ENCODE peak calls at places on chromosomes 6 and 20, in seven cellular contexts. V, I, O, R, S, K and Q are unnamed samples. For H3K9me3 and H3K27me3, the result is how much of the 10 kb centered on the place peaks cover.

GRCh38 chr6:44264154-44265002 is 973 bp downstream of the NFKBIE start:
- DNase-seq in V (no peak), I (no peak), O (peak), R (no peak), S (no peak), K (peak), Q (no peak)

GRCh38 chr20:39954585-39954984 is 734.5 kb downstream of the MAFB start:
- DNase-seq in V (no peak), I (no peak), O (no peak), R (no peak), S (no peak), K (no peak), Q (no peak)

GRCh38 chr6:51614725-51615124 is 472.7 kb downstream of the PKHD1 start:
- DNase-seq in V (no peak), I (no peak), O (no peak), R (no peak), S (no peak), K (no peak), Q (no peak)

GRCh38 chr20:33119725-33120720 is 40.6 kb downstream of the BPIFB4 start:
- DNase-seq in V (no peak), I (no peak), O (no peak), R (no peak), S (no peak), K (no peak), Q (no peak)

GRCh38 chr6:147530132-147531060 is 21.9 kb downstream of the SAMD5 start:
- DNase-seq in V (no peak), I (no peak), O (no peak), R (no peak), S (no peak), K (no peak), Q (peak)

GRCh38 chr20:40562031-40562430 is 127.0 kb downstream of the MAFB start:
- DNase-seq in V (peak), I (no peak), O (no peak), R (no peak), S (no peak), K (no peak), Q (no peak)

GRCh38 chr6:122491915-122492537 is 20.4 kb upstream of the SERINC1 start:
- DNase-seq in V (peak), I (peak), O (peak), R (peak), S (peak), K (peak), Q (peak)

GRCh38 chr20:20083796-20084195 is 31.5 kb downstream of the CFAP61 start:
- DNase-seq in V (peak), I (no peak), O (no peak), R (no peak), S (peak), K (no peak), Q (no peak)

GRCh38 chr6:46637145-46637544 is 15.5 kb downstream of the CYP39A1 start:
- DNase-seq in V (peak), I (no peak), O (no peak), R (no peak), S (no peak), K (no peak), Q (no peak)

GRCh38 chr6:154733610-154734379 is 579 bp downstream of the SCAF8 start:
- DNase-seq in V (peak), I (peak), O (peak), R (peak), S (peak), K (peak), Q (peak)

GRCh38 chr6:122746708-122747107 is 32.8 kb upstream of the FABP7 start:
- DNase-seq in V (no peak), I (no peak), O (no peak), R (no peak), S (no peak), K (no peak), Q (no peak)

GRCh38 chr20:31406115-31406514 is at the start of gene DEFB121:
- DNase-seq in V (no peak), I (peak), O (no peak), R (no peak), S (no peak), K (no peak), Q (no peak)
- H3K9me3 ChIP-seq in V (under half), I (under half), O (under half), R (under half), S (under half), K (under half), Q (under half)

GRCh38 chr20:51341581-51341980 is 200.9 kb downstream of the NFATC2 start:
- DNase-seq in V (no peak), I (no peak), O (no peak), R (no peak), S (no peak), K (no peak), Q (no peak)

GRCh38 chr20:51340451-51340840 is 202.1 kb downstream of the NFATC2 start:
- DNase-seq in V (no peak), I (no peak), O (no peak), R (no peak), S (no peak), K (no peak), Q (no peak)

GRCh38 chr20:51337126-51337805 is 205.3 kb downstream of the NFATC2 start:
- DNase-seq in V (no peak), I (no peak), O (no peak), R (no peak), S (no peak), K (no peak), Q (no peak)

GRCh38 chr20:51339721-51340450 is 202.6 kb downstream of the NFATC2 start:
- DNase-seq in V (no peak), I (no peak), O (no peak), R (no peak), S (no peak), K (no peak), Q (peak)

GRCh38 chr20:51338692-51339440 is 203.7 kb downstream of the NFATC2 start:
- DNase-seq in V (no peak), I (no peak), O (no peak), R (no peak), S (no peak), K (no peak), Q (no peak)
- H3K27ac ChIP-seq in V (no peak), I (peak), O (no peak), R (no peak), S (no peak), K (no peak), Q (peak)

GRCh38 chr6:111813247-111814162 is 59.7 kb downstream of the FYN start:
- DNase-seq in V (no peak), I (no peak), O (no peak), R (no peak), S (no peak), K (no peak), Q (no peak)

GRCh38 chr6:111812080-111813038 is 60.9 kb downstream of the FYN start:
- DNase-seq in V (no peak), I (no peak), O (no peak), R (no peak), S (no peak), K (no peak), Q (no peak)

GRCh38 chr6:111819458-111819857 is 53.8 kb downstream of the FYN start:
- DNase-seq in V (no peak), I (no peak), O (no peak), R (no peak), S (no peak), K (no peak), Q (no peak)

GRCh38 chr6:111818539-111819226 is 54.6 kb downstream of the FYN start:
- DNase-seq in V (no peak), I (no peak), O (no peak), R (no peak), S (no peak), K (no peak), Q (no peak)

GRCh38 chr6:111817451-111818146 is 55.7 kb downstream of the FYN start:
- DNase-seq in V (no peak), I (no peak), O (no peak), R (no peak), S (no peak), K (no peak), Q (no peak)
- H3K27me3 ChIP-seq in V (under half), I (under half), O (under half), R (under half), S (under half), K (under half), Q (under half)

GRCh38 chr6:156065838-156066237 is 610.2 kb upstream of the NOX3 start:
- DNase-seq in V (no peak), I (no peak), O (no peak), R (no peak), S (no peak), K (no peak), Q (no peak)
- H3K9me3 ChIP-seq in V (under half), I (under half), O (under half), R (under half), S (under half), K (under half), Q (under half)

DNA sequence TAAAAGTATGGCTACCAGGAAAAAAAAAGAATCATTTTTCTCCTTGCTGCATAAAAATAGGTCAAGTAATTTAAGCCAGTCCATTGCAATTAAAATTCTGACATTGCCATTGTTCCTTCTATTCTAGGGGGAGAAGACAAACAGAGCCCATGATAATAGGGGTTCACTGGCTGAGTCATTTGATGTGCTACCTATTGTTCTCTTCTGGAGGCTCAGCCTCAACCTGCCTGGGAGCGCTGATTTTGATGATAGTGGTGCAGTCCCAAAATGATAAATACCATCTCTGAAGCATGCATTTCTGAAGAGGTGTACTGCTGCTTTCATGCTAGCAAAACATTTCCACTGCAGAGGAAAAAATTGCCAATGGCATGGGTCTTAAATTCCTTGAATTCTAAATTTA is 5.8 kb downstream of the CITED2 start:
- DNase-seq in V (no peak), I (no peak), O (no peak), R (no peak), S (no peak), K (no peak), Q (no peak)
- H3K27ac ChIP-seq in V (no peak), I (no peak), O (no peak), R (no peak), S (no peak), K (no peak), Q (no peak)

GRCh38 chr6:110561708-110562107 is 85.3 kb upstream of the SLC22A16 start:
- DNase-seq in V (no peak), I (no peak), O (no peak), R (no peak), S (no peak), K (no peak), Q (no peak)

GRCh38 chr6:110562316-110562915 is 86.0 kb upstream of the SLC22A16 start:
- DNase-seq in V (no peak), I (no peak), O (no peak), R (no peak), S (no peak), K (no peak), Q (no peak)

GRCh38 chr6:110563711-110564110 is 87.3 kb upstream of the SLC22A16 start:
- DNase-seq in V (no peak), I (no peak), O (no peak), R (no peak), S (no peak), K (no peak), Q (no peak)

GRCh38 chr6:110566346-110567125 is 90.1 kb upstream of the SLC22A16 start:
- DNase-seq in V (peak), I (no peak), O (no peak), R (no peak), S (no peak), K (no peak), Q (peak)

DNA sequence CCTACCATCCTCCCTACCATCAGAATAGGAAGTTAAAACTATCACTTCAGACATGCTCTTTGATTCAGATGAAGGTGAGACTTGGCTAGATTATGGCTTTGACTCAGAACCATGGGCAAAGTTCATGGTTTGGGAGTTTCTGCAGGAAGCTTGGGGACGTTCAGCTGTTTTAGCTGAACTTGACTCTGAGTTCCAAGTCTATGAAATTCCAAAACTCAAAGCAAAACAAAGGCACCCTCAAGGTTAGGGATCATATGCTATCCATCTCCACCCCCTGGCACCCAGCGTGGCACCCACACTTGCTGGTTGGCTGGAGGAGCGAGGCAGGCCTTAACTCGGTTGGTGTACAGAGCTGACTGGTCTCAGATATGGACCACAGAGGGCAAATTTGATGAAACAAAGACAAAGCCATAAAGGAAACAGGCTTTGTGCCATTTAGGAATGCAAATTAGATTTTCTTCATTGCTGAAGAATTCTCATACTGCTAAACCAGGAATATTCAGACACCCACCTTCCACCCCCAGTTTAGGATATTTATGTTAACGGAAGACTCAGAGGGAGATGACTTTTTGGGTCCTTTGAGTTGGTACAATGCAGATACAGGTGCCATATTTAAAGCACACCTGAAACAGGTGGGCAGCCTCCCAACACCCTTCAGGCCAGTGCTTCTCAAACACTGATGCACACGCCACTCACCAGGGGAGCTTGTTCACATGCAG is 88.4 kb upstream of the SLC22A16 start:
- DNase-seq in V (no peak), I (no peak), O (no peak), R (no peak), S (no peak), K (no peak), Q (no peak)
- H3K27me3 ChIP-seq in V (under half), I (under half), O (under half), R (under half), S (under half), K (under half), Q (under half)

GRCh38 chr20:55961351-55962320 is 43.7 kb downstream of the CBLN4 start:
- DNase-seq in V (no peak), I (no peak), O (no peak), R (no peak), S (no peak), K (no peak), Q (no peak)
- H3K9me3 ChIP-seq in V (under half), I (under half), O (under half), R (under half), S (under half), K (under half), Q (under half)

GRCh38 chr20:13274311-13274965 is 53.4 kb downstream of the ISM1 start:
- DNase-seq in V (peak), I (no peak), O (no peak), R (no peak), S (no peak), K (no peak), Q (peak)
- H3K27ac ChIP-seq in V (peak), I (no peak), O (no peak), R (no peak), S (no peak), K (no peak), Q (no peak)

GRCh38 chr20:963795-964194 is 38.3 kb downstream of the RSPO4 start:
- DNase-seq in V (no peak), I (no peak), O (no peak), R (no peak), S (no peak), K (no peak), Q (no peak)
- H3K27me3 ChIP-seq in V (under half), I (under half), O (under half), R (under half), S (under half), K (under half), Q (under half)